ENCODE peak calls at places on chromosome 9, in eight cellular contexts. O, I, D, Y, Z, M, J and E are unnamed samples.

GRCh38 chr9:16687678-16688369 is 182.6 kb downstream of the BNC2 start:
- DNase-seq in O (no peak), I (no peak), D (no peak), Y (no peak), Z (no peak), M (no peak), J (no peak), E (no peak)

GRCh38 chr9:36036253-36036779 is 397 bp upstream of the RECK start:
- DNase-seq in O (no peak), I (no peak), D (no peak), Y (no peak), Z (no peak), M (no peak), J (no peak), E (no peak)

GRCh38 chr9:134681061-134681661 is 39.6 kb downstream of the COL5A1 start:
- DNase-seq in O (peak), I (no peak), D (peak), Y (no peak), Z (peak), M (no peak), J (peak), E (no peak)

GRCh38 chr9:26262431-26262830 is 584.2 kb upstream of the TUSC1 start:
- DNase-seq in O (no peak), I (no peak), D (no peak), Y (no peak), Z (peak), M (no peak), J (peak), E (no peak)

GRCh38 chr9:65435464-65435863 is 150.5 kb upstream of the FOXD4L5 start:
- DNase-seq in O (no peak), I (no peak), D (no peak), Y (no peak), Z (no peak), M (no peak), J (no peak), E (no peak)

GRCh38 chr9:86337469-86338107 is 16.6 kb downstream of the TUT7 start:
- DNase-seq in O (no peak), I (no peak), D (no peak), Y (no peak), Z (no peak), M (no peak), J (no peak), E (no peak)

GRCh38 chr9:21728781-21729180 is 73.7 kb upstream of the MTAP start:
- DNase-seq in O (no peak), I (no peak), D (peak), Y (no peak), Z (peak), M (no peak), J (peak), E (no peak)

GRCh38 chr9:7354704-7355103 is 444.9 kb downstream of the DMAC1 start:
- DNase-seq in O (no peak), I (no peak), D (no peak), Y (no peak), Z (no peak), M (no peak), J (no peak), E (no peak)

GRCh38 chr9:138006576-138007233 is 129.1 kb downstream of the CACNA1B start:
- DNase-seq in O (peak), I (no peak), D (no peak), Y (no peak), Z (no peak), M (no peak), J (no peak), E (no peak)

GRCh38 chr9:69816775-69817174 is 3.8 kb upstream of the CFAP95 start:
- DNase-seq in O (no peak), I (no peak), D (no peak), Y (no peak), Z (peak), M (no peak), J (no peak), E (no peak)

GRCh38 chr9:33677506-33677809 is 117.9 kb upstream of the PRSS3 start:
- DNase-seq in O (no peak), I (no peak), D (no peak), Y (no peak), Z (no peak), M (no peak), J (no peak), E (no peak)